ENCODE peak calls at places on chromosomes 4 and X, in eight cellular contexts. A is fibroblast of the aortic adventitia, E is sigmoid colon, V is brain microvascular endothelial cell, N is left ventricle myocardium inferior, J is IMR-90, X is tibial nerve, Y is A549. C is an unnamed sample.

GRCh38 chr4:88188738-88189417 is 30.4 kb upstream of the ABCG2 start:
- DNase-seq in J (no peak), N (no peak), V (no peak), E (no peak), A (no peak), Y (no peak), X (no peak), C (no peak)

GRCh38 chr4:87017580-87018061 is 82.8 kb downstream of the AFF1 start:
- DNase-seq in V (peak), A (peak), Y (no peak), N (no peak), E (no peak), J (peak), X (no peak), C (no peak)

GRCh38 chr4:150573534-150573933 is 8.4 kb upstream of the MAB21L2 start:
- DNase-seq in V (no peak), X (no peak), N (no peak), Y (no peak), A (peak), J (peak), E (no peak), C (no peak)

GRCh38 chrX:129961180-129962083 is 21.0 kb upstream of the BCORL1 start:
- DNase-seq in A (no peak), E (peak), N (peak), X (no peak), V (peak), J (no peak), Y (peak), C (peak)

GRCh38 chr4:89158884-89159503 is 47.7 kb downstream of the TIGD2 start:
- DNase-seq in X (peak), E (no peak), J (peak), V (peak), Y (peak), N (no peak), A (peak), C (no peak)

GRCh38 chr4:16082424-16083216 is 1.2 kb downstream of the PROM1 start:
- DNase-seq in X (no peak), N (no peak), V (no peak), J (no peak), A (no peak), E (no peak), Y (peak), C (peak)

GRCh38 chr4:148426643-148427042 is 15.6 kb downstream of the NR3C2 start:
- DNase-seq in Y (no peak), A (no peak), E (no peak), V (no peak), X (no peak), J (no peak), N (no peak), C (no peak)

GRCh38 chrX:115264009-115264408 is 25.5 kb upstream of the LUZP4 start:
- DNase-seq in N (no peak), A (no peak), X (no peak), V (no peak), Y (no peak), E (no peak), J (no peak), C (no peak)

GRCh38 chr4:141486375-141486997 is 149.9 kb upstream of the IL15 start:
- DNase-seq in A (peak), J (peak), N (no peak), X (no peak), Y (no peak), E (no peak), V (peak), C (no peak)

GRCh38 chr4:23770011-23770410 is 119.8 kb downstream of the PPARGC1A start:
- DNase-seq in V (no peak), J (peak), E (no peak), Y (no peak), A (no peak), N (no peak), X (no peak), C (no peak)

GRCh38 chr4:182533948-182534347 is 290.7 kb downstream of the TENM3 start:
- DNase-seq in J (peak), X (no peak), E (no peak), A (peak), Y (no peak), V (peak), N (no peak), C (no peak)

GRCh38 chr4:15696866-15697265 is 6.0 kb upstream of the BST1 start:
- DNase-seq in X (no peak), Y (no peak), J (no peak), N (no peak), V (no peak), E (no peak), A (no peak), C (no peak)

GRCh38 chr4:110119880-110120279 is 78.5 kb downstream of the ELOVL6 start:
- DNase-seq in J (peak), X (no peak), A (peak), V (no peak), N (no peak), Y (no peak), E (no peak), C (no peak)

GRCh38 chr4:100295792-100296191 is 105.5 kb upstream of the DDIT4L start:
- DNase-seq in V (peak), Y (no peak), J (peak), X (no peak), E (no peak), N (no peak), A (peak), C (no peak)

GRCh38 chr4:42628740-42629139 is 28.2 kb downstream of the ATP8A1 start:
- DNase-seq in X (peak), V (no peak), E (no peak), J (no peak), N (no peak), Y (no peak), A (no peak), C (no peak)

GRCh38 chr4:47716017-47716416 is 121.8 kb downstream of the CORIN start:
- DNase-seq in E (no peak), X (no peak), V (no peak), A (no peak), N (no peak), Y (no peak), J (no peak), C (no peak)

GRCh38 chr4:146211440-146211839 is 2.9 kb upstream of the REELD1 start:
- DNase-seq in A (no peak), J (no peak), Y (no peak), E (no peak), V (no peak), X (no peak), N (no peak), C (no peak)

GRCh38 chr4:78611215-78611558 is 59.6 kb downstream of the ANXA3 start:
- DNase-seq in V (no peak), J (no peak), N (no peak), Y (no peak), E (no peak), A (no peak), X (no peak), C (no peak)

GRCh38 chr4:69594382-69594781 is 45.1 kb downstream of the UGT2A2 start:
- DNase-seq in Y (no peak), J (no peak), V (no peak), X (no peak), N (no peak), A (no peak), E (no peak), C (no peak)

GRCh38 chr4:78558421-78558820 is 6.9 kb downstream of the ANXA3 start:
- DNase-seq in N (no peak), Y (no peak), J (no peak), X (no peak), E (no peak), A (peak), V (no peak), C (no peak)

GRCh38 chr4:31295081-31295480 is 574.9 kb downstream of the PCDH7 start:
- DNase-seq in E (no peak), J (no peak), Y (no peak), N (no peak), A (peak), V (no peak), X (no peak), C (no peak)

GRCh38 chr4:8192748-8193738 is 6.0 kb upstream of the SH3TC1 start:
- DNase-seq in Y (peak), V (peak), A (peak), J (peak), E (no peak), N (peak), X (peak), C (no peak)

GRCh38 chr4:152229782-152230289 is 306.1 kb downstream of the FBXW7 start:
- DNase-seq in X (no peak), E (no peak), J (no peak), A (no peak), Y (no peak), N (no peak), V (no peak), C (no peak)

GRCh38 chr4:149638073-149638472 is 177.6 kb downstream of the IQCM start:
- DNase-seq in N (no peak), V (peak), E (no peak), X (no peak), Y (no peak), J (peak), A (no peak), C (no peak)

DNA sequence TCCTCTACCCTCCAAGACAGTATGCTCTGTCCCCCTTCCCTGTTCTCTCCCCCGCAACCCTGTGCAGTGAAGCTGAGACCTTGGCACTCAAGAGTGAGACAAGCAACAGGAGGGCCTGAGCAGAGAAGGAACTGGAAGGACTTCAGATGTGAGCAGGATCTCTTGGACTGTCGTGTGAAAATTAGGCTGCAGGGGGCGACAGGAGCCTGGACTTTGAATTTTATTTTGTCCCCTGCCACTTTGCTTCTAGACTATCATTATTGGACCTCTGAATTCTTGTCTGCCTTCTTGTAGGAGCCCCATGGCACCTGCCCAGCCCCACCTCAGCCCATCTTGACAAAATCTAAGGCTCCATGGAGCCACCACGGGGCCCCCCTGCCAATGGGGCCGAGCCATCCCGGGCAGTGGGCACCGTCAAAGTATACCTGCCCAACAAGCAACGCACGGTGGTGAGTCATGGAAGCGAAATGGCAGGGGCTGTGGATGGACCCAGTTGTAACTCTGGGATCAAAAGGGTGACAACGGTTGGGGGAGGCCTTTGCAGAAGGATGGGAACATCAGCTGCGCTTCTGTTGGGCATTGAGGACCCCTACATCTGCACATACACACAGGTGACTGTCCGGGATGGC is 1.7 kb downstream of the ARAF start:
- DNase-seq in E (no peak), X (no peak), A (peak), J (no peak), V (no peak), Y (no peak), N (no peak), C (no peak)
- TF ChIP-seq CTCF in E (no peak), X (no peak), A (peak), J (peak), V (peak), Y (peak), N (peak), C (no peak)

GRCh38 chr4:1721666-1722550 is 587 bp downstream of the TACC3 start:
- DNase-seq in E (no peak), N (no peak), V (no peak), A (no peak), Y (no peak), X (no peak), J (no peak), C (peak)

GRCh38 chr4:1721003-1721665 is at the start of the genes TACC3 and TMEM129:
- DNase-seq in E (peak), N (peak), V (peak), J (peak), X (peak), A (peak), Y (peak), C (peak)

GRCh38 chr4:1722551-1723071 is 1.3 kb downstream of the TACC3 start:
- DNase-seq in N (peak), V (no peak), A (no peak), J (no peak), X (no peak), Y (no peak), E (no peak), C (peak)

GRCh38 chr4:1725521-1725920 is 4.2 kb downstream of the TACC3 start:
- DNase-seq in X (no peak), Y (no peak), J (no peak), E (no peak), N (peak), A (no peak), V (no peak), C (peak)

DNA sequence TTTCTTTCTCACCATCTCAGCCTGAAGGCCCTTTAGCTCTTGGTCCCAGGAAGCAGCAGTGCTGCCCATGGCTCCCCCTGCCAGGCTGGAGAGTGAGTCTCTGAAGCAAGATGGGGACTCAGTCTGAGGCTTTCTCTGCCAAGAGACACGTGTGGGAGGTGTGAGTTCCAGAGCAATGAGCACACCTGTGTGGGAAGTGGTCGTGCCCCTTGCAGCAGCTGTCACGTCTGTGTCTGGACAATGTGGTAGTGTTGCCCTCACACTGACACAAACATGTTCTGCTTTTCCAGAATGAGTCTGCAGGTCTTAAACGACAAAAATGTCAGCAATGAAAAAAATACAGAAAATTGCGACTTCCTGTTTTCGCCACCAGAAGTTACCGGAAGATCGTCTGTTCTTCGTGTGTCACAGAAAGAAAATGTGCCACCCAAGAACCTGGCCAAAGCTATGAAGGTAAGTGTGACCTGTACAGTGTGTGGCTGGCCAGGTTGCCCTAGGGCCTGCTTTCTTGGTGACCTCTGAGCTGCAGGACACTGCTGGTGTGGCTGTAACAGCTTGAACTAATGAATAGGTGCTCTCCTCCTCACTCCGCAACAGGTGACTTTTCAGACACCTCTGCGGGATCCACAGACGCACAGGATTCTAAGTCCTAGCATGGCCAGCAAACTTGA is 1.9 kb downstream of the TACC3 start:
- DNase-seq in Y (no peak), N (no peak), E (no peak), J (no peak), A (no peak), X (no peak), V (no peak), C (peak)
- H3K4me3 ChIP-seq in Y (peak), N (no peak), E (peak), J (no peak), A (no peak), X (no peak), V (peak), C (no peak)

DNA sequence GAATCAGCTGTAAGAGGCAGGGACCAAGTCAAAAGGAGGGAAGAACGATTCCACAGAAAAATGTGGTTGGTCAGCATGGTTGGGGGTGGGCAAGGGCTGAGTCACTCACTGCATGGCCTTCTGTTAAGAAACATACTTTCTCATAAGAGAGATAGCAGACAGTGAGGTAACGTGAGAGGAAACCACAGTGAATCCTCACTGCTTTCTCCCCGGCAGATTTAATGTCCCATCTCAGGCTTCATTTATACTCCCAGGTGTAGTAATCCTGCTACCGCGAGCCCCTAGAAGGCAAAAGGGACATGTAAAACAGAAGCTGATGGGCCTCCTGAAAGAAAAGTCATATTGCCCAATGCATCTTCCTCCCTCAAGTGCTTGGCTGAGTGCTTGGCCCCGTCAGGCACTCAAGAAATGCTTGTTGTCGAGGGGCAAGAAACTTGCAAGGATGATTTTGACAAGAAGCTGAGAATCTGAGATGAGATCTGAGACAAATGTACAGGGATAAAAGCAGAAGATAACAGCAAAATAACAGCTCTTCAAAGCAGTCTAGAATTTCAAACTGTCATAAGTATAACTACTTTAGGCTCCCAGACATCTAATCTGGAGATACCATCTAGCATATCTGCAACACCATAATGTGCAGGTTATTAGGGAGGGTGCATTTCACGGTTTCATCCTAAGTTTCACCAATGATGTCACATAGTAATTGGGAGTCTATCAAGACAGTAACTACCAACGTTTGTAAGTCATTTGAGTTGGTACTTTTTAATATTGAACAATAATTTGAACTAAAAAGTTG is 40.2 kb downstream of the SH3KBP1 start:
- DNase-seq in J (peak), X (peak), V (peak), Y (peak), N (peak), E (no peak), A (peak), C (no peak)
- TF ChIP-seq CTCF in J (no peak), X (no peak), V (no peak), Y (no peak), N (no peak), E (no peak), A (no peak), C (no peak)

GRCh38 chr4:186701788-186702187 is 21.9 kb downstream of the FAT1 start:
- DNase-seq in A (no peak), E (no peak), Y (no peak), N (no peak), V (no peak), J (no peak), X (no peak), C (no peak)
- H3K4me3 ChIP-seq in A (no peak), E (peak), Y (no peak), N (peak), V (no peak), J (no peak), X (peak), C (peak)

GRCh38 chrX:136168929-136169735 is 21.8 kb downstream of the FHL1 start:
- DNase-seq in N (peak), E (peak), J (peak), Y (no peak), A (peak), X (no peak), V (peak), C (no peak)
- TF ChIP-seq CTCF in N (no peak), E (no peak), J (peak), Y (no peak), A (no peak), X (no peak), V (no peak), C (no peak)

DNA sequence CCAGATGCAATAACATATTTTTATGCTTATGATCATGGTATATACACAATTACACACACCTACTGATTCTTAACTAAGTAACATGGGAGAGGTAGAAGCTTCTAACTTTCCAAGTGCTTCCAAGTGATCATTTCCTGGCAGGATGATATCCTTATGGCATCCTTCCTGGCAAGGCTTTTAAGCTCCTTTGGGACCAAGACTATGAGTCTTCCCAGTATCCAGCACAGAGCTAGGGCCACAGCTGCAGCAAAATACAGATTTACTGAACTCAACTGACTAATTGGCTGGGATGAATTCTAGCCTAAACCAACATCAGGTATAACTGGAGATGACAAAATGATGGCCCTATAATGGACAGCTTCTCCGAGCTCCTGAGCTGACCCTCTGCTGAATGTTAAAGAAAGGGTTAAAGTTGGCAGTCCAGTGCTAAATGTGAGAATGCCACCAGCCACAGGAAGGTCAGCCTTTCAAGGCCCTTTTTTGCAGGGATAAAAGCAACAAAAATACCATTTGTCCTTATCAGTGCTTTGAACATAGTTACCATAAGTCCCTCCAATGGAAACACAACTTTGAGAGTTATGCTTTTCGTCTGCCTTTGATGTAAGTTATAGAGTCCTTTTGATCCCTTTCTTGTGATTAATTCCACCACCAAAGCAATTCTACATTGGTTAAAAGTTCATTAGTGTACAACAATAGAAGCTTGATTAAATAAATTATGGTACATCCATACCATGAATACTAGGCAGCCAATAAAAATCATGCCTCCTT is 73.4 kb downstream of the MGST2 start:
- DNase-seq in X (no peak), N (no peak), V (no peak), J (no peak), E (no peak), Y (no peak), A (peak), C (no peak)
- H3K4me3 ChIP-seq in X (no peak), N (no peak), V (no peak), J (no peak), E (no peak), Y (no peak), A (no peak), C (no peak)

DNA sequence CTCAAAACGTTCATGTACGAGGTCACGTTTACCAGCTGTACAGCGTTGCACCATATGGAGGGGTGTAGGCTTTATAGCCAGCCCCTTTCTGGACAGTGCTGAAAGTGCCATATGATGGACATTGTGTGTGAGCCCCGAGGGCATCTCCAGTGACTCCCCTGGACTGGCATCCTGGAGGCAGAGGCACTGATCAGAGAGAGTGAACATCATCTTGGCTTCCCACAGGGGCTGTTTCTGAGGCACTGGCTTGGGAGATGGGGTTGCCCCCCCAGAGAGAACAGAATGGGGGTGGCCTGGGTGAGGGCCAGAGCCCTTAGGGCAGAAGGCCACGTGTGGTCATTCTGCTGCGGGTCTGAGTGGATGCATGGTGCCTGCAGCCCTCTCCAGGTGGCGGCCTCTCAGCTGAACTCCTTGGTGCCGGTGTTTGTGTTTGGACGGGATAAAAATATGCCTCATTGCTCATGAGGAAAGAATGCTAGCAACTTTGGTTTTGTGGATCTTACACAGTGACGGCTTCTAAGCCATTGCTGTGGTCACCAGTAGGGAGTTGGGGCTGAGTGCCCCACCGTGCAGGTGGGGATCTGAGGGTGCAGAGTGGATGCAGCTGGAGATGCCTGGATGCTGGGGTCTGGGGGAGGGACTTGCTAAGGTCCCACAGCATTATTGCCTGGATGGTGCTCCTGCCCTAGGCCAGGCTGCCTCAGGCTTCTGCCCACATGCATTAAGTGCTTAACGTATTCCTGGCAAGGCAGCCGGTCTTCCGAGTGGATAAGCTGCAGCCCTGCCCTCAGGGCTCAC is 3.4 kb downstream of the WFS1 start:
- DNase-seq in V (peak), A (peak), N (no peak), X (no peak), J (peak), Y (peak), E (no peak), C (peak)
- TF ChIP-seq CTCF in V (peak), A (no peak), N (no peak), X (no peak), J (peak), Y (no peak), E (no peak), C (no peak)